ENCODE peak calls at places on chromosomes 6 and 20, in ten cellular contexts. K is nephron progenitor cell, O is fibroblast of the aortic adventitia, J is RWPE2, G is right atrium auricular region, E is brain microvascular endothelial cell, V is GM10248, P is hepatocyte, Y is ascending aorta, Z is B cell. H is an unnamed sample.

GRCh38 chr6:113980937-113981554 is 10.1 kb upstream of the HDAC2 start:
- DNase-seq in V (peak), K (peak), J (no peak), P (peak), Y (no peak), G (no peak), O (peak), E (no peak), Z (no peak), H (peak)

GRCh38 chr6:42251911-42252637 is 34.4 kb upstream of the MRPS10 start:
- DNase-seq in O (peak), V (no peak), P (peak), J (no peak), K (no peak), E (peak), Z (no peak), Y (no peak), G (peak), H (no peak)

GRCh38 chr6:44494011-44494501 is 106.5 kb downstream of the CDC5L start:
- DNase-seq in J (no peak), P (peak), Y (no peak), O (peak), K (no peak), V (no peak), Z (no peak), G (no peak), E (peak), H (no peak)

GRCh38 chr6:138571585-138572199 is 72.4 kb upstream of the NHSL1 start:
- DNase-seq in Z (no peak), Y (no peak), G (no peak), J (no peak), P (no peak), V (no peak), K (no peak), O (peak), E (no peak), H (no peak)

GRCh38 chr6:146369866-146370265 is 173.8 kb upstream of the RAB32 start:
- DNase-seq in V (no peak), E (no peak), K (no peak), Z (no peak), Y (no peak), J (no peak), O (no peak), G (no peak), P (no peak), H (no peak)

GRCh38 chr6:34572585-34572984 is 16.5 kb upstream of the SPDEF start:
- DNase-seq in P (no peak), O (no peak), K (no peak), E (no peak), Y (no peak), Z (no peak), J (no peak), G (no peak), V (no peak), H (no peak)

GRCh38 chr6:16089232-16089843 is 39.5 kb upstream of the MYLIP start:
- DNase-seq in V (no peak), P (no peak), Z (no peak), E (no peak), Y (no peak), J (no peak), K (no peak), G (no peak), O (no peak), H (no peak)

GRCh38 chr6:39881851-39882566 is 52.3 kb downstream of the MOCS1 start:
- DNase-seq in K (no peak), P (no peak), Z (no peak), J (no peak), G (no peak), V (no peak), E (peak), O (peak), Y (no peak), H (no peak)

GRCh38 chr6:134676307-134677281 is 273.3 kb downstream of the ALDH8A1 start:
- DNase-seq in J (no peak), Y (no peak), E (peak), G (no peak), V (no peak), O (no peak), P (peak), K (no peak), Z (no peak), H (no peak)

GRCh38 chr20:48155231-48155630 is 369.9 kb upstream of the SULF2 start:
- DNase-seq in O (no peak), Z (no peak), P (no peak), G (no peak), E (no peak), K (no peak), V (no peak), J (no peak), Y (no peak), H (no peak)

GRCh38 chr6:138063726-138064125 is 43.5 kb downstream of the PERP start:
- DNase-seq in J (no peak), O (no peak), G (no peak), K (no peak), Z (no peak), V (no peak), E (no peak), Y (no peak), P (no peak), H (no peak)

GRCh38 chr6:78533426-78533825 is 333.9 kb upstream of the IRAK1BP1 start:
- DNase-seq in Z (no peak), P (no peak), V (no peak), O (peak), E (peak), J (no peak), K (no peak), G (no peak), Y (no peak), H (no peak)

GRCh38 chr20:64188682-64189529 is 24.7 kb downstream of the MYT1 start:
- DNase-seq in Z (no peak), J (no peak), E (peak), K (no peak), Y (no peak), P (peak), G (no peak), O (peak), V (no peak), H (no peak)

GRCh38 chr6:40972814-40973213 is 66.2 kb downstream of the UNC5CL start:
- DNase-seq in V (no peak), J (no peak), G (no peak), P (no peak), K (no peak), E (no peak), O (no peak), Y (no peak), Z (no peak), H (no peak)

GRCh38 chr6:163937071-163937470 is 522.6 kb downstream of the QKI start:
- DNase-seq in P (no peak), O (no peak), Z (no peak), G (no peak), K (no peak), J (no peak), Y (no peak), E (no peak), V (no peak), H (no peak)

GRCh38 chr6:17281497-17282481 is 628 bp downstream of the RBM24 start:
- DNase-seq in K (peak), P (no peak), E (peak), Y (no peak), O (peak), Z (peak), G (no peak), J (no peak), V (no peak), H (peak)

GRCh38 chr20:49674383-49675352 is 39.0 kb downstream of the B4GALT5 start:
- DNase-seq in K (no peak), Y (no peak), V (no peak), P (peak), E (no peak), G (no peak), O (peak), J (no peak), Z (no peak), H (no peak)

GRCh38 chr20:62524486-62524885 is 48.7 kb upstream of the GATA5 start:
- DNase-seq in Y (no peak), P (peak), Z (no peak), G (no peak), V (no peak), E (no peak), O (peak), K (no peak), J (no peak), H (no peak)

GRCh38 chr6:169800116-169800667 is 48.8 kb downstream of the ERMARD start:
- DNase-seq in P (no peak), G (no peak), E (no peak), V (no peak), J (no peak), Z (no peak), O (peak), K (no peak), Y (no peak), H (no peak)

GRCh38 chr6:88895911-88896310 is 67.5 kb downstream of the RNGTT start:
- DNase-seq in K (no peak), J (no peak), G (no peak), O (no peak), Z (no peak), Y (no peak), E (no peak), V (no peak), P (no peak), H (no peak)

DNA sequence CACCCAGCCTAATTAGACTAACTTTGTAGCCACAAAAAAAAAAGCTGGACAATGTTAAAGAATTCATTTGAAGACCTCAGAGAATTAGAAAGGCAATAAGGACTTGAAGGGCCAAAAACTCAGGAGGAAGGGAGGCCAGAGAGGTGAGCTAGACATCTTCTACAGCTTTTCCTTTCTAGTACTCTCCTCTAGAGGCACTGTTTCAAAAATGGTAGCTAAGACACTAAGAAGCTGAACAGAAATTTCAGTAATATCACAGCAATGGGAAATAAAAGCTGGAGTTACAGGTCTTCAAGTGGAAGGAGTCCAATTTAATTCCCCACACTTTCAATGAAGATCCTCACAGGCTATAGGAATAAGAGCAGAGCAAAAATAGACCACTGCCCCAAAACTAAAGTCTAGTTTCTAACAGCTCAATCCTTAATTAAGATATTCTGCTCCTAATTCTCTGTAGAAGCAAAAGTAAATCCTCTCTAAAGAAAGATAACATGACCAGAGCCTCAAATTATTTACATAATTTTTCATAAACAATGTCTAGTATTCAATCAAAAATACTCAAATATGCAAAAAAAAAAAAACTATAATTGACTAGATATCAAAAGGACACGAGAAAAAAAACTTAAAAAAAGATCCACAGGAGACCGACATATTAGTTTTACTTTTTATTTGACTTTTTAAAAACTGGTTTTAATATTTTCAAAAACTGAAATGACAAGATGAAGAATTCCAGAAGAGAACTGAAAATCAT is 63.7 kb downstream of the RNGTT start:
- DNase-seq in E (no peak), Y (no peak), Z (no peak), J (no peak), O (no peak), K (no peak), P (no peak), G (no peak), V (no peak), H (no peak)
- TF ChIP-seq CTCF in E (peak), Y (no peak), Z (no peak), J (peak), O (no peak), K (peak), P (no peak), G (no peak), V (no peak), H (no peak)

GRCh38 chr20:3752386-3752759 is 15.2 kb downstream of the ADISSP start:
- DNase-seq in E (no peak), V (no peak), G (no peak), O (no peak), K (no peak), Z (no peak), Y (no peak), J (no peak), P (no peak), H (no peak)

GRCh38 chr20:3749087-3749688 is 16.7 kb downstream of the HSPA12B start:
- DNase-seq in Y (no peak), P (no peak), V (no peak), O (no peak), J (no peak), E (no peak), Z (no peak), G (no peak), K (no peak), H (no peak)

GRCh38 chr20:3748073-3748472 is 15.6 kb downstream of the HSPA12B start:
- DNase-seq in P (no peak), Y (no peak), K (no peak), G (no peak), Z (no peak), O (no peak), J (no peak), V (no peak), E (no peak), H (no peak)

GRCh38 chr20:3751664-3752385 is 15.7 kb downstream of the ADISSP start:
- DNase-seq in Z (peak), K (peak), P (peak), J (no peak), G (no peak), O (no peak), V (peak), E (no peak), Y (no peak), H (no peak)

DNA sequence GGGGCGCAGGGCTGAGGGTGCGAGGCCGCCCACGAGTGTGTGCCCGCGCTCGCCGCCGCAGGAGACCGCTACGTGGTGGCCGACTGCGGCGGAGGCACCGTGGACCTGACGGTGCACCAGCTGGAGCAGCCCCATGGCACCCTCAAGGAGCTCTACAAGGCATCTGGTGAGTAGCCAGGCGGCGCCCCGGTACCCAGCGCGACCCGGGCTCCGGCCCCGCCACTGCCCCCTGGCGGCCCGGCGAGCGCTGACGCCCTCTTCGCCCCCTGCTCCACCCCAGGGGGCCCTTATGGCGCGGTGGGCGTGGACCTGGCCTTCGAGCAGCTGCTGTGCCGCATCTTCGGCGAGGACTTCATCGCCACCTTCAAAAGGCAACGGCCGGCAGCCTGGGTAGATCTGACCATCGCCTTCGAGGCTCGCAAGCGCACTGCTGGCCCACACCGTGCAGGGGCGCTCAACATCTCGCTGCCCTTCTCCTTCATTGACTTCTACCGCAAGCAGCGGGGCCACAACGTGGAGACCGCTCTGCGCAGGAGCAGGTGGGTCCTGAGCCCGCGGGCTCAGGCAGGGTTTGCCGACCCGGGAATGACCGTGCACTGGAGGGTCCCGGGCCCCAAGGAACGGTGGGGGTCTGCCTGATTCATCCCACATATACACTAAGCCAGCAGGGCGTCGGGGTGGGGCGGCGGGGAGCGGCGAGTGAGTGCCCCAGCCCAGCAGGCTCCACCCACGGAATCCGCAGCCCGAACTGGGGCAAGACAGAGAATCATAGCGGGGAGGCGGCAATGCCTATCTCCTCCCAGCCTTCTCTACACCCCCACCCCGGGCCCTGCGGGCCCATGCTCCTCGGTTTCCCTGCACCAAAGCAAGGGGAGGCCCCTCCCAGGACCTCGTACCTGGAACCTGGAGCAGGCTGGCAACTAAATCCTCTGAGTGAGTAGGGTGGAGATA is 17.5 kb downstream of the HSPA12B start:
- DNase-seq in K (peak), G (no peak), J (no peak), Y (no peak), Z (peak), E (no peak), O (no peak), P (peak), V (peak), H (peak)
- TF ChIP-seq CTCF in K (peak), G (peak), J (peak), Y (peak), Z (peak), E (peak), O (no peak), P (peak), V (peak), H (peak)

DNA sequence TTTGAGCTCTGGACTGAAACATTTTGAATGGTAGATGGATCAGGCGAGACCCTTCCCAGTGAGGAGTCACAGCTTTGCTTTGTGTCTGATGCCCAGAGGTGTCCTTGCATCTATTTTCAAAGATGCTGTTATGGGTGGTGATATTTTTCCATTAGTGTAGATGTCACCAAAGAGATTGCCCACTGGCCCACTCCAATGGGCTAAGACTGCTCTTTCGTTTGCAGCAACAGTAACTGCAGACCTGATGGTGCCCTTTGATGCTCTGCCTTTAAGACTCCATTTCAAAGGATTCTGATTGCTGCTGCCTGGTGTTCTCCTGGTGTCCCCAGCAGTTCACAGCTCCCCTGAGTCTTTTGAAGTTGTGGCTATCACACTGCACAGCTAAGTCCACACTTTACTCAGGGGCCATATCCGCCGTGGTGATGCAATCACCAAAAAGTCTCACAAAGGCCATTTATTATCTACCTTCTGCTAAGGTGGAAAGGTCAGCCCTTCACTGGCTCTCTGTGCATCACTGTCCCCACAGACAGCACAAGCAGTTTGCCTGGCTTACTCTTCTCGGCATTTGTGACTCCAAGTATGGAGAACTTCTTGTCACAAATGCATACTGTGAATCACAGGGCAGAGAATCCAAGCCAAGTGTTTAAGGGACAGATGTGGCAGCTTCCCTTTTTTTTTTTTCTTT is 56.4 kb downstream of the NOX3 start:
- DNase-seq in J (no peak), G (no peak), P (peak), Y (no peak), O (no peak), Z (no peak), E (no peak), V (no peak), K (no peak), H (no peak)
- TF ChIP-seq CTCF in J (no peak), G (no peak), P (no peak), Y (no peak), O (no peak), Z (no peak), E (no peak), V (no peak), K (no peak), H (no peak)

GRCh38 chr20:33442136-33443005 is 1.2 kb downstream of the SNTA1 start:
- DNase-seq in V (no peak), J (no peak), Z (no peak), E (no peak), K (no peak), Y (no peak), G (no peak), P (no peak), O (no peak), H (peak)

GRCh38 chr20:33445881-33446615 is 2.5 kb upstream of the SNTA1 start:
- DNase-seq in P (no peak), G (no peak), Y (no peak), E (no peak), O (no peak), Z (no peak), J (no peak), K (no peak), V (no peak), H (no peak)

GRCh38 chr20:33443512-33444239 is at the start of gene SNTA1:
- DNase-seq in E (peak), G (peak), O (peak), Y (peak), P (peak), Z (peak), K (peak), V (peak), J (peak), H (peak)

GRCh38 chr20:33443006-33443511 is 504 bp downstream of the SNTA1 start:
- DNase-seq in K (no peak), O (no peak), E (no peak), Y (no peak), V (no peak), J (no peak), P (peak), G (no peak), Z (no peak), H (no peak)

GRCh38 chr20:33444797-33445560 is 1.4 kb upstream of the SNTA1 start:
- DNase-seq in V (no peak), E (no peak), O (no peak), P (peak), K (no peak), J (no peak), Y (no peak), Z (no peak), G (no peak), H (no peak)
- TF ChIP-seq CTCF in V (peak), E (peak), O (peak), P (peak), K (no peak), J (peak), Y (peak), Z (peak), G (no peak), H (peak)

DNA sequence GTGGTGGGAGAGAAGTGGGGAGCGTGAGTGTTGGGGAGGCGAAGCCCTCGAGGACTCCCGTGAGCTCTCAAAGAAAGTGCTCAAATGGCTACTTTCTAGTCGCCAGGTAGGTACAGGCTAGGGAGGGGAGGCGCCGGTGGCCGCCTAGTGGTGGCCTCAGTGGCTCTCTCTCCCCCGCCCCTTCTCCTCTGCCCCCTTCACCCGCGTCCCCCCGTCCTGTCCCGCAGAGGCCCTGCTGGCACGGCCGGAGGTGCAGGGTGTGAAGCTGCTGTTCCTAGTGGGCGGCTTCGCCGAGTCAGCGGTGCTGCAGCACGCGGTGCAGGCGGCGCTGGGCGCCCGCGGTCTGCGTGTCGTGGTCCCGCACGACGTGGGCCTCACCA is 16.3 kb downstream of the ADISSP start:
- DNase-seq in Y (no peak), Z (no peak), G (no peak), O (no peak), E (no peak), J (no peak), P (no peak), V (no peak), K (no peak), H (no peak)
- TF ChIP-seq CTCF in Y (no peak), Z (no peak), G (no peak), O (no peak), E (peak), J (peak), P (no peak), V (no peak), K (no peak), H (no peak)

GRCh38 chr6:36131517-36132220 is 1.4 kb downstream of the MAPK13 start:
- DNase-seq in Z (peak), V (peak), Y (no peak), K (no peak), O (peak), G (peak), J (no peak), P (peak), E (peak), H (peak)
- TF ChIP-seq CTCF in Z (no peak), V (no peak), Y (no peak), K (no peak), O (no peak), G (no peak), J (no peak), P (no peak), E (no peak), H (no peak)